ENCODE peak calls at places on chromosome X, in ten cellular contexts. I is thoracic aorta, K is PC-3, L is heart right ventricle, W is A673, C is tibial artery, T is GM23338, A is psoas muscle, X is adrenal gland, N is right lobe of liver. J is an unnamed sample.

GRCh38 chrX:9315086-9315485 is 149.8 kb upstream of the TBL1X start:
- DNase-seq in I (no peak), K (no peak), L (no peak), W (no peak), C (no peak), T (no peak), A (no peak), X (no peak), N (no peak), J (no peak)

GRCh38 chrX:47240619-47241018 is 7.8 kb downstream of the USP11 start:
- DNase-seq in I (no peak), K (no peak), L (no peak), W (no peak), C (no peak), T (no peak), A (no peak), X (no peak), N (peak; percentile 35), J (no peak)

GRCh38 chrX:30741545-30741944 is 88.3 kb downstream of the GK start:
- DNase-seq in I (no peak), K (no peak), L (no peak), W (no peak), C (no peak), T (peak; percentile 20), A (no peak), X (no peak), N (no peak), J (no peak)

GRCh38 chrX:155864655-155865054 is 16.5 kb upstream of the VAMP7 start:
- DNase-seq in I (no peak), K (peak; percentile 31), L (no peak), W (peak; percentile 6), C (no peak), T (peak; percentile 35), A (no peak), X (no peak), N (no peak), J (no peak)

GRCh38 chrX:138765061-138765460 is 53.5 kb upstream of the FGF13 start:
- DNase-seq in I (no peak), K (peak; percentile 41), L (no peak), W (peak; percentile 21), C (no peak), T (no peak), A (no peak), X (no peak), N (no peak), J (no peak)

GRCh38 chrX:38701073-38701472 is 100.2 kb upstream of the MID1IP1 start:
- DNase-seq in I (no peak), K (no peak), L (no peak), W (no peak), C (no peak), T (peak; percentile 20), A (no peak), X (no peak), N (no peak), J (no peak)

GRCh38 chrX:10015711-10016515 is 48.8 kb downstream of the CLDN34 start:
- DNase-seq in I (no peak), K (peak; percentile 25), L (peak; percentile 64), W (peak; percentile 16), C (peak; percentile 64), T (peak; percentile 70), A (peak; percentile 67), X (no peak), N (no peak), J (peak; percentile 49)

GRCh38 chrX:136034622-136035021 is 49.4 kb downstream of the SLC9A6 start:
- DNase-seq in I (no peak), K (no peak), L (no peak), W (peak; percentile 4), C (no peak), T (no peak), A (no peak), X (no peak), N (no peak), J (no peak)

GRCh38 chrX:77442728-77443127 is 4.5 kb upstream of the FGF16 start:
- DNase-seq in I (no peak), K (peak; percentile 92), L (no peak), W (no peak), C (no peak), T (no peak), A (no peak), X (peak; percentile 40), N (no peak), J (no peak)

GRCh38 chrX:78708171-78708570 is 39.3 kb upstream of the LPAR4 start:
- DNase-seq in I (no peak), K (peak; percentile 63), L (no peak), W (peak; percentile 57), C (no peak), T (peak; percentile 55), A (no peak), X (peak; percentile 13), N (no peak), J (peak; percentile 9)

GRCh38 chrX:131831185-131831520 is 191.9 kb upstream of the STK26 start:
- DNase-seq in I (no peak), K (no peak), L (no peak), W (no peak), C (no peak), T (no peak), A (no peak), X (no peak), N (no peak), J (no peak)
- H3K27ac ChIP-seq in I (no peak overlapping the region), K (peak overlapping the region; percentile 35), L (no peak overlapping the region), W (peak overlapping the region; percentile 55), C (no peak overlapping the region), T (peak overlapping the region; percentile 95), A (peak overlapping the region; percentile 67), X (no peak overlapping the region), N (no peak overlapping the region), J (peak overlapping the region; percentile 88)

DNA sequence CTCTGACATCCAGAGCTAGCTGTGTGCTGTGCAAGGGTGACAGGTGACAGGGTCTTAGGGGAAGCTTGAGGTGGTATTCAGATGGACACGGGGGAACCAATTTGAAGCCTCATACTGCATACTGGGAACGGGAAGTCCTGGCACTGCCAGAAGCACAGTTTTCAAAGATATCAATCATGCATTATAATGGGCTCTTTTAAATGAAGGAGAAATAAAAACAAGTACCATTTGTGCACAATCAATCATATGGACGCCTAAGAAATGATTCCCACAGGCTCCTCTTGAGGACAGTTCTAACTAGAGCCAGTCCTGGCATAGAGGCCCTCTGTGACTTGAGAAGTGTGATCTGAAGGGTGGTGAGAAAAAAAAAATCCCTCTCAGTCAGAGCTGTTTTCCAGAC is 50.9 kb downstream of the TSC22D3 start:
- DNase-seq in I (no peak), K (no peak), L (no peak), W (no peak), C (no peak), T (no peak), A (no peak), X (no peak), N (no peak), J (no peak)
- H3K4me1 ChIP-seq in I (peaks cover 31% of the 10 kb centered on the region), K (peaks cover 50% of the 10 kb centered on the region), L (peaks cover 27% of the 10 kb centered on the region), W (no peaks in the 10 kb centered on the region), C (no peaks in the 10 kb centered on the region), T (no peaks in the 10 kb centered on the region), A (peaks cover 55% of the 10 kb centered on the region), X (peaks cover 65% of the 10 kb centered on the region), N (no peaks in the 10 kb centered on the region), J (peaks cover 87% of the 10 kb centered on the region)

GRCh38 chrX:86805241-86805640 is 657.0 kb downstream of the DACH2 start:
- DNase-seq in I (no peak), K (no peak), L (no peak), W (no peak), C (no peak), T (peak; percentile 51), A (no peak), X (no peak), N (no peak), J (no peak)

DNA sequence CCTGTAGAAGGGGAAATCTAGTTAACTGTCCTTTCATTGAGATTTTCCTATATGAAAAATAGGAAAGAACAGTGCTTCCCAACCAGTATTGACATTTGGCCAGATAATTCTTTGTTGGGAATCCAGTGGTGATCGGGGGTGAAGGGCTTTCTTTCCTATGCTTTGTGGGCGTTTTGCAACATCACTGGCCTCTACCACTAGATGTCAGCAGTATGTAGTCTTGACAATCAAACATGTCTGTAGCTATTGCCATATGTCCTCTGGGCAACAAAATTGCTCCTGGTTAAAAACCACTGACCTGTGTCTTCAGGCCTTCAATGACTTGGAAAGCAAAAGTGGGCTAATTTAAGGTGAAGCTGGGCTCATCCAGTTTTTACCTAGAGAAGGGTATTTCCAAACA is 658.5 kb downstream of the DACH2 start:
- DNase-seq in I (no peak), K (peak; percentile 24), L (no peak), W (peak; percentile 23), C (no peak), T (peak; percentile 56), A (no peak), X (no peak), N (no peak), J (peak; percentile 21)
- TF ChIP-seq CTCF in I (no peak), K (peak; percentile 47), L (peak; percentile 24), W (peak; percentile 51), C (no peak), T (peak; percentile 69), A (peak; percentile 26), X (no peak), N (peak; percentile 60), J (peak; percentile 38)

GRCh38 chrX:7149421-7149820 is 1.5 kb upstream of the PUDP start:
- DNase-seq in I (no peak), K (no peak), L (no peak), W (no peak), C (no peak), T (no peak), A (no peak), X (no peak), N (no peak), J (no peak)

GRCh38 chrX:7147431-7147977 is at the start of gene STS:
- DNase-seq in I (no peak), K (no peak), L (peak; percentile 25), W (peak; percentile 52), C (peak; percentile 71), T (peak; percentile 29), A (peak; percentile 78), X (peak; percentile 25), N (peak; percentile 68), J (peak; percentile 59)

GRCh38 chrX:7146703-7147430 is 645 bp upstream of the STS start:
- DNase-seq in I (no peak), K (no peak), L (peak; percentile 4), W (no peak), C (peak; percentile 62), T (no peak), A (peak; percentile 65), X (no peak), N (no peak), J (no peak)

GRCh38 chrX:7146026-7146702 is 1.3 kb upstream of the STS start:
- DNase-seq in I (no peak), K (no peak), L (no peak), W (no peak), C (no peak), T (no peak), A (no peak), X (no peak), N (no peak), J (no peak)

DNA sequence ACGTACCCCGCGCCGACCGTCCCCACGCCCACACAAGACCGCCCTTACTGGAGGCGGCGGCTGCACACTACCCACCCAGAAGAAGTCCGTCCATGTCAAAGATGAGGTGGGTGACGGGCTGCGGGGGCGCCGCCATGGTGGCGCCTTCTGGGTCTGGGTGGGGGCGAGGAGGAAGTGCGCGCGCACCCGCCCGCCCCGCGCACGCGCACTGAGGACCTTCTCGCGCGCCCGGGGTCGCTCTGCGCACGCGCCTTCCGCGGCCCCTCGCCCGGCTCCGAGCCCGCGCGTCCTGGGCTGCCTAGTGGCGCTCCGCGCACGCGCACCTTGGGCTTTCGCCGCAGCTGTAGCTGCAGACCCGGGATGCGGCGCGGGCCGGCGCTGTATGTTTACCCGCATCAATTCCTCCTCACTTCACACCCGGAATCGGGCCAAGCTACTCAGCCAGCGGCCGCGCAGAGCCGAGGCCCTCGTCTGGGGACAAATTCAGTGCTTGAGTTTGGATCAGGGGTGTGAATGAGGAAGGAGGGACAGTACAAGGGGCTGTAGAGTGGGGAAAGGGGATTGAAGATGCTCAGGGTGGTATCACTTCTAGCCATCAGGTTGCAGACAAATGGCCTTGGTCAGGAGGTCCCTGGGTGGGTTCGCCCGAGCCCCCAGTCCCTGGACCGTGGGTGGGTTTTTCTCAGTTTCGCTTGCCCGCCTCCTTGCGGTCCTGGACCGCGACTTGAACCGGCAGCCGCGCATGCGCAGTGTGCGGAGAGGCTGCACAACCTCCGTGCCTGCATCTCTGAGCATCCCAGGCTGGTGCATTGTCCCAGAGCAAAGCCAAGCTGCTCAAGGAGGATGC is at the start of gene PUDP:
- DNase-seq in I (peak; percentile 13), K (peak; percentile 84), L (peak; percentile 73), W (peak; percentile 86), C (peak; percentile 88), T (peak; percentile 81), A (peak; percentile 96), X (peak; percentile 85), N (peak; percentile 94), J (peak; percentile 94)
- H3K27ac ChIP-seq in I (peak within 1 kb of the TSS; percentile 74), K (peak within 1 kb of the TSS; percentile 68), L (peak within 1 kb of the TSS; percentile 87), W (peak within 1 kb of the TSS; percentile 84), C (peak within 1 kb of the TSS; percentile 79), T (peak within 1 kb of the TSS; percentile 72), A (peak within 1 kb of the TSS; percentile 96), X (no peak within 1 kb of the TSS), N (peak within 1 kb of the TSS; percentile 90), J (peak within 1 kb of the TSS; percentile 97)